ENCODE peak calls at places on chromosomes 13 and 19, in eight cellular contexts. One of them, this sample, is unnamed.

GRCh38 chr13:48094404-48094780 is 512 bp downstream of the MED4 start:
- DNase-seq in RPMI7951: peak
- DNase-seq in ACHN: peak
- DNase-seq in AML-193: no peak
- DNase-seq in GDM1: no peak
- DNase-seq in KG1: no peak
- DNase-seq in activated CD4-positive, CD25-positive, alpha-beta regulatory T cell treated with anti-CD3 and anti-CD28 coated beads, Interleukin-2, amount 50 U/mL, for 72 hours: peak
- DNase-seq in cardiac septum: no peak
- DNase-seq in this sample: no peak

GRCh38 chr19:7847664-7848063 is 17.6 kb downstream of the EVI5L start:
- DNase-seq in GDM1: no peak
- DNase-seq in RPMI7951: no peak
- DNase-seq in AML-193: no peak
- DNase-seq in ACHN: no peak
- DNase-seq in cardiac septum: no peak
- DNase-seq in activated CD4-positive, CD25-positive, alpha-beta regulatory T cell treated with anti-CD3 and anti-CD28 coated beads, Interleukin-2, amount 50 U/mL, for 72 hours: no peak
- DNase-seq in KG1: no peak
- DNase-seq in this sample: no peak

GRCh38 chr13:50531917-50532899 is 311.3 kb downstream of the DLEU7 start:
- DNase-seq in RPMI7951: peak
- DNase-seq in cardiac septum: no peak
- DNase-seq in ACHN: peak
- DNase-seq in activated CD4-positive, CD25-positive, alpha-beta regulatory T cell treated with anti-CD3 and anti-CD28 coated beads, Interleukin-2, amount 50 U/mL, for 72 hours: no peak
- DNase-seq in KG1: peak
- DNase-seq in AML-193: peak
- DNase-seq in GDM1: no peak
- DNase-seq in this sample: no peak

GRCh38 chr13:37747071-37747612 is 122.4 kb downstream of the TRPC4 start:
- DNase-seq in ACHN: no peak
- DNase-seq in KG1: no peak
- DNase-seq in cardiac septum: no peak
- DNase-seq in RPMI7951: peak
- DNase-seq in GDM1: no peak
- DNase-seq in AML-193: no peak
- DNase-seq in activated CD4-positive, CD25-positive, alpha-beta regulatory T cell treated with anti-CD3 and anti-CD28 coated beads, Interleukin-2, amount 50 U/mL, for 72 hours: no peak
- DNase-seq in this sample: no peak

GRCh38 chr19:13610042-13610691 is 103.9 kb upstream of the CACNA1A start:
- DNase-seq in GDM1: no peak
- DNase-seq in RPMI7951: no peak
- DNase-seq in ACHN: no peak
- DNase-seq in activated CD4-positive, CD25-positive, alpha-beta regulatory T cell treated with anti-CD3 and anti-CD28 coated beads, Interleukin-2, amount 50 U/mL, for 72 hours: no peak
- DNase-seq in AML-193: no peak
- DNase-seq in KG1: no peak
- DNase-seq in cardiac septum: no peak
- DNase-seq in this sample: no peak

GRCh38 chr13:24214528-24214927 is 54.0 kb downstream of the SPATA13 start:
- DNase-seq in RPMI7951: no peak
- DNase-seq in activated CD4-positive, CD25-positive, alpha-beta regulatory T cell treated with anti-CD3 and anti-CD28 coated beads, Interleukin-2, amount 50 U/mL, for 72 hours: no peak
- DNase-seq in AML-193: no peak
- DNase-seq in KG1: no peak
- DNase-seq in ACHN: no peak
- DNase-seq in cardiac septum: no peak
- DNase-seq in GDM1: peak
- DNase-seq in this sample: no peak

GRCh38 chr19:57016076-57016475 is 103.7 kb upstream of the USP29 start:
- DNase-seq in ACHN: no peak
- DNase-seq in GDM1: no peak
- DNase-seq in activated CD4-positive, CD25-positive, alpha-beta regulatory T cell treated with anti-CD3 and anti-CD28 coated beads, Interleukin-2, amount 50 U/mL, for 72 hours: no peak
- DNase-seq in AML-193: no peak
- DNase-seq in KG1: no peak
- DNase-seq in cardiac septum: no peak
- DNase-seq in RPMI7951: no peak
- DNase-seq in this sample: no peak

GRCh38 chr19:48061401-48062344 is 17.8 kb upstream of the CABP5 start:
- DNase-seq in cardiac septum: no peak
- DNase-seq in GDM1: no peak
- DNase-seq in ACHN: no peak
- DNase-seq in AML-193: no peak
- DNase-seq in activated CD4-positive, CD25-positive, alpha-beta regulatory T cell treated with anti-CD3 and anti-CD28 coated beads, Interleukin-2, amount 50 U/mL, for 72 hours: no peak
- DNase-seq in KG1: no peak
- DNase-seq in RPMI7951: no peak
- DNase-seq in this sample: no peak

GRCh38 chr13:113058988-113059850 is 46.4 kb upstream of the F7 start:
- DNase-seq in activated CD4-positive, CD25-positive, alpha-beta regulatory T cell treated with anti-CD3 and anti-CD28 coated beads, Interleukin-2, amount 50 U/mL, for 72 hours: no peak
- DNase-seq in KG1: no peak
- DNase-seq in ACHN: no peak
- DNase-seq in AML-193: no peak
- DNase-seq in GDM1: no peak
- DNase-seq in RPMI7951: peak
- DNase-seq in cardiac septum: no peak
- DNase-seq in this sample: no peak

GRCh38 chr13:73657821-73658540 is 476.2 kb downstream of the KLF12 start:
- DNase-seq in AML-193: no peak
- DNase-seq in GDM1: no peak
- DNase-seq in cardiac septum: no peak
- DNase-seq in KG1: no peak
- DNase-seq in ACHN: no peak
- DNase-seq in activated CD4-positive, CD25-positive, alpha-beta regulatory T cell treated with anti-CD3 and anti-CD28 coated beads, Interleukin-2, amount 50 U/mL, for 72 hours: no peak
- DNase-seq in RPMI7951: no peak
- DNase-seq in this sample: no peak

GRCh38 chr13:48144413-48145035 is 49.6 kb upstream of the MED4 start:
- DNase-seq in cardiac septum: no peak
- DNase-seq in activated CD4-positive, CD25-positive, alpha-beta regulatory T cell treated with anti-CD3 and anti-CD28 coated beads, Interleukin-2, amount 50 U/mL, for 72 hours: no peak
- DNase-seq in AML-193: peak
- DNase-seq in ACHN: no peak
- DNase-seq in KG1: peak
- DNase-seq in GDM1: peak
- DNase-seq in RPMI7951: no peak
- DNase-seq in this sample: no peak

GRCh38 chr13:92967923-92968322 is 258.7 kb upstream of the GPC6 start:
- DNase-seq in cardiac septum: no peak
- DNase-seq in ACHN: no peak
- DNase-seq in activated CD4-positive, CD25-positive, alpha-beta regulatory T cell treated with anti-CD3 and anti-CD28 coated beads, Interleukin-2, amount 50 U/mL, for 72 hours: no peak
- DNase-seq in KG1: no peak
- DNase-seq in RPMI7951: no peak
- DNase-seq in AML-193: no peak
- DNase-seq in GDM1: no peak
- DNase-seq in this sample: no peak

GRCh38 chr13:56558698-56559320 is 581.9 kb upstream of the PRR20A start:
- DNase-seq in RPMI7951: no peak
- DNase-seq in KG1: no peak
- DNase-seq in activated CD4-positive, CD25-positive, alpha-beta regulatory T cell treated with anti-CD3 and anti-CD28 coated beads, Interleukin-2, amount 50 U/mL, for 72 hours: no peak
- DNase-seq in ACHN: no peak
- DNase-seq in GDM1: no peak
- DNase-seq in cardiac septum: no peak
- DNase-seq in AML-193: no peak
- DNase-seq in this sample: no peak

GRCh38 chr19:2663920-2664571 is 38.4 kb downstream of the GNG7 start:
- DNase-seq in ACHN: no peak
- DNase-seq in KG1: no peak
- DNase-seq in activated CD4-positive, CD25-positive, alpha-beta regulatory T cell treated with anti-CD3 and anti-CD28 coated beads, Interleukin-2, amount 50 U/mL, for 72 hours: no peak
- DNase-seq in AML-193: peak
- DNase-seq in cardiac septum: peak
- DNase-seq in RPMI7951: no peak
- DNase-seq in GDM1: no peak
- DNase-seq in this sample: no peak

GRCh38 chr13:24022568-24022967 is 125.3 kb upstream of the C1QTNF9B start:
- DNase-seq in activated CD4-positive, CD25-positive, alpha-beta regulatory T cell treated with anti-CD3 and anti-CD28 coated beads, Interleukin-2, amount 50 U/mL, for 72 hours: no peak
- DNase-seq in GDM1: no peak
- DNase-seq in RPMI7951: no peak
- DNase-seq in AML-193: no peak
- DNase-seq in ACHN: no peak
- DNase-seq in KG1: no peak
- DNase-seq in cardiac septum: no peak
- DNase-seq in this sample: no peak

GRCh38 chr13:83024955-83025594 is 857.2 kb downstream of the SLITRK1 start:
- DNase-seq in ACHN: no peak
- DNase-seq in GDM1: no peak
- DNase-seq in cardiac septum: no peak
- DNase-seq in AML-193: no peak
- DNase-seq in KG1: no peak
- DNase-seq in activated CD4-positive, CD25-positive, alpha-beta regulatory T cell treated with anti-CD3 and anti-CD28 coated beads, Interleukin-2, amount 50 U/mL, for 72 hours: no peak
- DNase-seq in RPMI7951: no peak
- DNase-seq in this sample: no peak

GRCh38 chr13:102040812-102041211 is 361.0 kb downstream of the FGF14 start:
- DNase-seq in RPMI7951: no peak
- DNase-seq in activated CD4-positive, CD25-positive, alpha-beta regulatory T cell treated with anti-CD3 and anti-CD28 coated beads, Interleukin-2, amount 50 U/mL, for 72 hours: no peak
- DNase-seq in KG1: no peak
- DNase-seq in ACHN: no peak
- DNase-seq in AML-193: no peak
- DNase-seq in cardiac septum: no peak
- DNase-seq in GDM1: no peak
- DNase-seq in this sample: no peak

GRCh38 chr13:86877449-86877848 is 793.7 kb upstream of the SLITRK5 start:
- DNase-seq in GDM1: no peak
- DNase-seq in AML-193: no peak
- DNase-seq in activated CD4-positive, CD25-positive, alpha-beta regulatory T cell treated with anti-CD3 and anti-CD28 coated beads, Interleukin-2, amount 50 U/mL, for 72 hours: no peak
- DNase-seq in cardiac septum: no peak
- DNase-seq in ACHN: no peak
- DNase-seq in RPMI7951: no peak
- DNase-seq in KG1: no peak
- DNase-seq in this sample: no peak

GRCh38 chr13:40442191-40442590 is 224.2 kb downstream of the FOXO1 start:
- DNase-seq in RPMI7951: no peak
- DNase-seq in KG1: no peak
- DNase-seq in cardiac septum: no peak
- DNase-seq in activated CD4-positive, CD25-positive, alpha-beta regulatory T cell treated with anti-CD3 and anti-CD28 coated beads, Interleukin-2, amount 50 U/mL, for 72 hours: no peak
- DNase-seq in GDM1: no peak
- DNase-seq in ACHN: no peak
- DNase-seq in AML-193: no peak
- DNase-seq in this sample: no peak

GRCh38 chr19:28694812-28695211 is 518.1 kb downstream of the UQCRFS1 start:
- DNase-seq in KG1: no peak
- DNase-seq in ACHN: no peak
- DNase-seq in RPMI7951: peak
- DNase-seq in AML-193: no peak
- DNase-seq in GDM1: no peak
- DNase-seq in activated CD4-positive, CD25-positive, alpha-beta regulatory T cell treated with anti-CD3 and anti-CD28 coated beads, Interleukin-2, amount 50 U/mL, for 72 hours: no peak
- DNase-seq in cardiac septum: no peak
- DNase-seq in this sample: no peak

GRCh38 chr19:35223856-35224505 is 4.6 kb downstream of the FAM187B start:
- DNase-seq in cardiac septum: no peak
- DNase-seq in KG1: no peak
- DNase-seq in AML-193: no peak
- DNase-seq in activated CD4-positive, CD25-positive, alpha-beta regulatory T cell treated with anti-CD3 and anti-CD28 coated beads, Interleukin-2, amount 50 U/mL, for 72 hours: no peak
- DNase-seq in RPMI7951: peak
- DNase-seq in GDM1: no peak
- DNase-seq in ACHN: no peak
- DNase-seq in this sample: no peak

GRCh38 chr19:10230155-10230903 is 802 bp downstream of the S1PR2 start:
- DNase-seq in cardiac septum: no peak
- DNase-seq in activated CD4-positive, CD25-positive, alpha-beta regulatory T cell treated with anti-CD3 and anti-CD28 coated beads, Interleukin-2, amount 50 U/mL, for 72 hours: peak
- DNase-seq in RPMI7951: no peak
- DNase-seq in GDM1: no peak
- DNase-seq in AML-193: no peak
- DNase-seq in ACHN: no peak
- DNase-seq in KG1: no peak
- DNase-seq in this sample: no peak

GRCh38 chr19:34365463-34366401 is 736 bp downstream of the GPI start:
- DNase-seq in cardiac septum: peak
- DNase-seq in AML-193: peak
- DNase-seq in RPMI7951: peak
- DNase-seq in ACHN: peak
- DNase-seq in GDM1: no peak
- DNase-seq in KG1: no peak
- DNase-seq in activated CD4-positive, CD25-positive, alpha-beta regulatory T cell treated with anti-CD3 and anti-CD28 coated beads, Interleukin-2, amount 50 U/mL, for 72 hours: no peak
- DNase-seq in this sample: no peak

GRCh38 chr13:80962173-80962572 is 621.2 kb upstream of the SPRY2 start:
- DNase-seq in cardiac septum: no peak
- DNase-seq in RPMI7951: no peak
- DNase-seq in ACHN: no peak
- DNase-seq in activated CD4-positive, CD25-positive, alpha-beta regulatory T cell treated with anti-CD3 and anti-CD28 coated beads, Interleukin-2, amount 50 U/mL, for 72 hours: no peak
- DNase-seq in GDM1: no peak
- DNase-seq in KG1: no peak
- DNase-seq in AML-193: no peak
- DNase-seq in this sample: no peak

GRCh38 chr13:43473437-43473836 is 313.3 kb downstream of the ENOX1 start:
- DNase-seq in KG1: no peak
- DNase-seq in cardiac septum: no peak
- DNase-seq in RPMI7951: peak
- DNase-seq in ACHN: no peak
- DNase-seq in activated CD4-positive, CD25-positive, alpha-beta regulatory T cell treated with anti-CD3 and anti-CD28 coated beads, Interleukin-2, amount 50 U/mL, for 72 hours: no peak
- DNase-seq in GDM1: no peak
- DNase-seq in AML-193: no peak
- DNase-seq in this sample: no peak

GRCh38 chr19:33675501-33676124 is 53.9 kb downstream of the CHST8 start:
- DNase-seq in cardiac septum: peak
- DNase-seq in AML-193: no peak
- DNase-seq in RPMI7951: no peak
- DNase-seq in GDM1: no peak
- DNase-seq in KG1: no peak
- DNase-seq in activated CD4-positive, CD25-positive, alpha-beta regulatory T cell treated with anti-CD3 and anti-CD28 coated beads, Interleukin-2, amount 50 U/mL, for 72 hours: no peak
- DNase-seq in ACHN: no peak
- DNase-seq in this sample: no peak

GRCh38 chr19:51750381-51751124 is 1.1 kb downstream of the FPR1 start:
- DNase-seq in activated CD4-positive, CD25-positive, alpha-beta regulatory T cell treated with anti-CD3 and anti-CD28 coated beads, Interleukin-2, amount 50 U/mL, for 72 hours: no peak
- DNase-seq in RPMI7951: peak
- DNase-seq in KG1: no peak
- DNase-seq in cardiac septum: no peak
- DNase-seq in ACHN: no peak
- DNase-seq in GDM1: no peak
- DNase-seq in AML-193: peak
- DNase-seq in this sample: no peak

GRCh38 chr19:17121736-17122293 is 46.2 kb downstream of the MYO9B start:
- DNase-seq in ACHN: no peak
- DNase-seq in GDM1: no peak
- DNase-seq in AML-193: no peak
- DNase-seq in KG1: no peak
- DNase-seq in activated CD4-positive, CD25-positive, alpha-beta regulatory T cell treated with anti-CD3 and anti-CD28 coated beads, Interleukin-2, amount 50 U/mL, for 72 hours: no peak
- DNase-seq in cardiac septum: no peak
- DNase-seq in RPMI7951: peak
- DNase-seq in this sample: no peak

GRCh38 chr19:38665950-38666661 is 18.7 kb downstream of the ACTN4 start:
- DNase-seq in cardiac septum: no peak
- DNase-seq in KG1: no peak
- DNase-seq in AML-193: no peak
- DNase-seq in GDM1: no peak
- DNase-seq in ACHN: no peak
- DNase-seq in activated CD4-positive, CD25-positive, alpha-beta regulatory T cell treated with anti-CD3 and anti-CD28 coated beads, Interleukin-2, amount 50 U/mL, for 72 hours: no peak
- DNase-seq in RPMI7951: peak
- DNase-seq in this sample: no peak

GRCh38 chr13:40245567-40245966 is 420.9 kb downstream of the FOXO1 start:
- DNase-seq in KG1: no peak
- DNase-seq in activated CD4-positive, CD25-positive, alpha-beta regulatory T cell treated with anti-CD3 and anti-CD28 coated beads, Interleukin-2, amount 50 U/mL, for 72 hours: no peak
- DNase-seq in cardiac septum: no peak
- DNase-seq in AML-193: no peak
- DNase-seq in ACHN: no peak
- DNase-seq in RPMI7951: no peak
- DNase-seq in GDM1: no peak
- DNase-seq in this sample: no peak

GRCh38 chr13:25922373-25922772 is 129.4 kb downstream of the SHISA2 start:
- DNase-seq in activated CD4-positive, CD25-positive, alpha-beta regulatory T cell treated with anti-CD3 and anti-CD28 coated beads, Interleukin-2, amount 50 U/mL, for 72 hours: no peak
- DNase-seq in KG1: no peak
- DNase-seq in GDM1: no peak
- DNase-seq in RPMI7951: peak
- DNase-seq in AML-193: no peak
- DNase-seq in ACHN: no peak
- DNase-seq in cardiac septum: no peak
- DNase-seq in this sample: no peak

GRCh38 chr13:46057251-46058015 is 4.9 kb upstream of the ZC3H13 start:
- DNase-seq in activated CD4-positive, CD25-positive, alpha-beta regulatory T cell treated with anti-CD3 and anti-CD28 coated beads, Interleukin-2, amount 50 U/mL, for 72 hours: no peak
- DNase-seq in KG1: no peak
- DNase-seq in RPMI7951: peak
- DNase-seq in GDM1: peak
- DNase-seq in ACHN: no peak
- DNase-seq in AML-193: no peak
- DNase-seq in cardiac septum: no peak
- DNase-seq in this sample: no peak

GRCh38 chr19:15379996-15380647 is 535 bp upstream of the AKAP8 start:
- DNase-seq in AML-193: no peak
- DNase-seq in cardiac septum: no peak
- DNase-seq in activated CD4-positive, CD25-positive, alpha-beta regulatory T cell treated with anti-CD3 and anti-CD28 coated beads, Interleukin-2, amount 50 U/mL, for 72 hours: no peak
- DNase-seq in ACHN: peak
- DNase-seq in KG1: no peak
- DNase-seq in GDM1: no peak
- DNase-seq in RPMI7951: peak
- DNase-seq in this sample: no peak

GRCh38 chr13:73364706-73365105 is 305.9 kb downstream of the KLF5 start:
- DNase-seq in KG1: no peak
- DNase-seq in AML-193: no peak
- DNase-seq in ACHN: no peak
- DNase-seq in cardiac septum: no peak
- DNase-seq in RPMI7951: no peak
- DNase-seq in activated CD4-positive, CD25-positive, alpha-beta regulatory T cell treated with anti-CD3 and anti-CD28 coated beads, Interleukin-2, amount 50 U/mL, for 72 hours: no peak
- DNase-seq in GDM1: no peak
- DNase-seq in this sample: no peak

This sample was measured in kidney epithelial cell.